ENCODE peak calls at places on chromosome 6, in seven cellular contexts. B, W, F, M, P, O and V are unnamed samples.

GRCh38 chr6:45838486-45838885 is 177.2 kb downstream of the CLIC5 start:
- DNase-seq in B (no peak), W (no peak), F (no peak), M (no peak), P (no peak), O (no peak), V (no peak)

GRCh38 chr6:52136934-52137467 is 49.2 kb upstream of the IL17A start:
- DNase-seq in B (no peak), W (no peak), F (no peak), M (no peak), P (no peak), O (no peak), V (no peak)

GRCh38 chr6:157967486-157967885 is 14.2 kb upstream of the SYNJ2 start:
- DNase-seq in B (no peak), W (no peak), F (no peak), M (no peak), P (no peak), O (no peak), V (no peak)

GRCh38 chr6:157755752-157756411 is 67.2 kb upstream of the SNX9 start:
- DNase-seq in B (no peak), W (no peak), F (no peak), M (peak), P (no peak), O (no peak), V (no peak)

GRCh38 chr6:87408721-87409155 is 966 bp downstream of the CFAP206 start:
- DNase-seq in B (no peak), W (no peak), F (no peak), M (no peak), P (no peak), O (no peak), V (no peak)

GRCh38 chr6:39083111-39083702 is 31.8 kb downstream of the SAYSD1 start:
- DNase-seq in B (no peak), W (no peak), F (no peak), M (peak), P (no peak), O (no peak), V (no peak)

GRCh38 chr6:133277228-133277894 is 36.2 kb downstream of the EYA4 start:
- DNase-seq in B (no peak), W (no peak), F (no peak), M (no peak), P (no peak), O (no peak), V (no peak)

GRCh38 chr6:15504581-15505350 is 158.1 kb downstream of the DTNBP1 start:
- DNase-seq in B (peak), W (no peak), F (peak), M (no peak), P (no peak), O (peak), V (no peak)

GRCh38 chr6:158073776-158074175 is 92.1 kb downstream of the SYNJ2 start:
- DNase-seq in B (no peak), W (no peak), F (no peak), M (no peak), P (no peak), O (no peak), V (no peak)

GRCh38 chr6:16276991-16277981 is 38.9 kb downstream of the GMPR start:
- DNase-seq in B (peak), W (peak), F (no peak), M (no peak), P (no peak), O (peak), V (peak)

GRCh38 chr6:109791301-109791700 is 100.2 kb downstream of the FIG4 start:
- DNase-seq in B (no peak), W (no peak), F (no peak), M (no peak), P (no peak), O (peak), V (no peak)

GRCh38 chr6:119076173-119076965 is 2.1 kb downstream of the FAM184A start:
- DNase-seq in B (peak), W (no peak), F (no peak), M (no peak), P (no peak), O (no peak), V (no peak)

GRCh38 chr6:143395699-143396098 is 54.8 kb downstream of the ADAT2 start:
- DNase-seq in B (no peak), W (no peak), F (no peak), M (no peak), P (no peak), O (no peak), V (no peak)

GRCh38 chr6:146111864-146112263 is 83.0 kb downstream of the GRM1 start:
- DNase-seq in B (no peak), W (no peak), F (no peak), M (no peak), P (no peak), O (no peak), V (no peak)

GRCh38 chr6:159037746-159038290 is 7.0 kb downstream of the TAGAP start:
- DNase-seq in B (no peak), W (no peak), F (no peak), M (no peak), P (no peak), O (no peak), V (no peak)

GRCh38 chr6:39568896-39569295 is 156.3 kb downstream of the KIF6 start:
- DNase-seq in B (peak), W (no peak), F (no peak), M (no peak), P (no peak), O (no peak), V (no peak)

GRCh38 chr6:44508646-44509045 is 121.1 kb downstream of the CDC5L start:
- DNase-seq in B (peak), W (no peak), F (no peak), M (no peak), P (no peak), O (no peak), V (no peak)

GRCh38 chr6:167210375-167211295 is 52.9 kb upstream of the GPR31 start:
- DNase-seq in B (no peak), W (no peak), F (no peak), M (no peak), P (no peak), O (no peak), V (no peak)